ENCODE peak calls at places on chromosomes 16 and 17, in ten cellular contexts. One of them, this sample, is unnamed.

GRCh38 chr17:44362056-44362355 is 1.6 kb downstream of the FAM171A2 start:
- DNase-seq in left ventricle myocardium inferior: no peak
- DNase-seq in cardiac muscle cell: no peak
- DNase-seq in GM23338: no peak
- DNase-seq in testis: no peak
- DNase-seq in PC-9: no peak
- DNase-seq in substantia nigra: no peak
- DNase-seq in mesendoderm: no peak
- DNase-seq in A673: no peak
- DNase-seq in brain microvascular endothelial cell: no peak
- DNase-seq in this sample: no peak

GRCh38 chr16:16828913-16829398 is 450.0 kb downstream of the NPIPA7 start:
- DNase-seq in left ventricle myocardium inferior: no peak
- DNase-seq in cardiac muscle cell: no peak
- DNase-seq in GM23338: peak; percentile 37
- DNase-seq in testis: no peak
- DNase-seq in PC-9: no peak
- DNase-seq in substantia nigra: no peak
- DNase-seq in mesendoderm: peak; percentile 65
- DNase-seq in A673: no peak
- DNase-seq in brain microvascular endothelial cell: no peak
- DNase-seq in this sample: no peak

GRCh38 chr17:41910701-41911391 is 7.9 kb downstream of the ACLY start:
- DNase-seq in left ventricle myocardium inferior: no peak
- DNase-seq in cardiac muscle cell: peak; percentile 90
- DNase-seq in GM23338: no peak
- DNase-seq in testis: no peak
- DNase-seq in PC-9: no peak
- DNase-seq in substantia nigra: no peak
- DNase-seq in mesendoderm: no peak
- DNase-seq in A673: no peak
- DNase-seq in brain microvascular endothelial cell: peak; percentile 99
- DNase-seq in this sample: no peak

GRCh38 chr16:87295259-87295658 is 21.9 kb downstream of the C16orf95 start:
- DNase-seq in left ventricle myocardium inferior: no peak
- DNase-seq in cardiac muscle cell: no peak
- DNase-seq in GM23338: peak; percentile 76
- DNase-seq in testis: no peak
- DNase-seq in PC-9: peak; percentile 59
- DNase-seq in substantia nigra: no peak
- DNase-seq in mesendoderm: peak; percentile 88
- DNase-seq in A673: peak; percentile 38
- DNase-seq in brain microvascular endothelial cell: no peak
- DNase-seq in this sample: no peak

GRCh38 chr16:65663774-65664173 is 541.9 kb upstream of the CDH11 start:
- DNase-seq in left ventricle myocardium inferior: no peak
- DNase-seq in cardiac muscle cell: no peak
- DNase-seq in GM23338: no peak
- DNase-seq in testis: no peak
- DNase-seq in PC-9: no peak
- DNase-seq in substantia nigra: no peak
- DNase-seq in mesendoderm: peak; percentile 51
- DNase-seq in A673: no peak
- DNase-seq in brain microvascular endothelial cell: no peak
- DNase-seq in this sample: no peak

GRCh38 chr17:66525338-66525737 is 222.9 kb downstream of the PRKCA start:
- DNase-seq in left ventricle myocardium inferior: peak; percentile 25
- DNase-seq in cardiac muscle cell: no peak
- DNase-seq in GM23338: no peak
- DNase-seq in testis: no peak
- DNase-seq in PC-9: no peak
- DNase-seq in substantia nigra: no peak
- DNase-seq in mesendoderm: no peak
- DNase-seq in A673: no peak
- DNase-seq in brain microvascular endothelial cell: no peak
- DNase-seq in this sample: no peak

GRCh38 chr17:65173284-65173793 is 36.2 kb downstream of the RGS9 start:
- DNase-seq in left ventricle myocardium inferior: no peak
- DNase-seq in cardiac muscle cell: peak; percentile 86
- DNase-seq in GM23338: peak; percentile 24
- DNase-seq in testis: peak; percentile 18
- DNase-seq in PC-9: no peak
- DNase-seq in substantia nigra: no peak
- DNase-seq in mesendoderm: peak; percentile 39
- DNase-seq in A673: peak; percentile 50
- DNase-seq in brain microvascular endothelial cell: peak; percentile 86
- DNase-seq in this sample: no peak

GRCh38 chr17:74868251-74868907 is 4.4 kb downstream of the FDXR start:
- DNase-seq in left ventricle myocardium inferior: no peak
- DNase-seq in cardiac muscle cell: no peak
- DNase-seq in GM23338: no peak
- DNase-seq in testis: peak; percentile 68
- DNase-seq in PC-9: no peak
- DNase-seq in substantia nigra: no peak
- DNase-seq in mesendoderm: no peak
- DNase-seq in A673: no peak
- DNase-seq in brain microvascular endothelial cell: no peak
- DNase-seq in this sample: no peak

GRCh38 chr17:62109378-62109902 is 44.4 kb upstream of the MED13 start:
- DNase-seq in left ventricle myocardium inferior: no peak
- DNase-seq in cardiac muscle cell: peak; percentile 65
- DNase-seq in GM23338: peak; percentile 93
- DNase-seq in testis: peak; percentile 62
- DNase-seq in PC-9: peak; percentile 79
- DNase-seq in substantia nigra: no peak
- DNase-seq in mesendoderm: peak; percentile 94
- DNase-seq in A673: peak; percentile 86
- DNase-seq in brain microvascular endothelial cell: peak; percentile 76
- DNase-seq in this sample: no peak

GRCh38 chr17:40323731-40324650 is 15.0 kb downstream of the RARA start:
- DNase-seq in left ventricle myocardium inferior: peak; percentile 73
- DNase-seq in cardiac muscle cell: peak; percentile 83
- DNase-seq in GM23338: no peak
- DNase-seq in testis: peak; percentile 28
- DNase-seq in PC-9: peak; percentile 13
- DNase-seq in substantia nigra: no peak
- DNase-seq in mesendoderm: no peak
- DNase-seq in A673: no peak
- DNase-seq in brain microvascular endothelial cell: no peak
- DNase-seq in this sample: peak; percentile 89

GRCh38 chr17:75693500-75694481 is 26.7 kb downstream of the SAP30BP start:
- DNase-seq in left ventricle myocardium inferior: peak; percentile 82
- DNase-seq in cardiac muscle cell: peak; percentile 81
- DNase-seq in GM23338: peak; percentile 15
- DNase-seq in testis: peak; percentile 89
- DNase-seq in PC-9: no peak
- DNase-seq in substantia nigra: peak; percentile 92
- DNase-seq in mesendoderm: peak; percentile 79
- DNase-seq in A673: peak; percentile 93
- DNase-seq in brain microvascular endothelial cell: no peak
- DNase-seq in this sample: no peak

GRCh38 chr17:69574257-69575197 is 160.0 kb downstream of the MAP2K6 start:
- DNase-seq in left ventricle myocardium inferior: no peak
- DNase-seq in cardiac muscle cell: peak; percentile 51
- DNase-seq in GM23338: peak; percentile 38
- DNase-seq in testis: no peak
- DNase-seq in PC-9: no peak
- DNase-seq in substantia nigra: no peak
- DNase-seq in mesendoderm: peak; percentile 23
- DNase-seq in A673: no peak
- DNase-seq in brain microvascular endothelial cell: peak; percentile 33
- DNase-seq in this sample: no peak
- H3K27ac ChIP-seq in left ventricle myocardium inferior: peak overlapping the region; percentile 61
- H3K27ac ChIP-seq in cardiac muscle cell: no peak overlapping the region
- H3K27ac ChIP-seq in GM23338: no peak overlapping the region
- H3K27ac ChIP-seq in testis: no peak overlapping the region
- H3K27ac ChIP-seq in PC-9: peak overlapping the region; percentile 37
- H3K27ac ChIP-seq in substantia nigra: no peak overlapping the region
- H3K27ac ChIP-seq in mesendoderm: no peak overlapping the region
- H3K27ac ChIP-seq in A673: no peak overlapping the region
- H3K27ac ChIP-seq in brain microvascular endothelial cell: peak overlapping the region; percentile 51
- H3K27ac ChIP-seq in this sample: no peak overlapping the region

GRCh38 chr17:38600906-38601305 is 4.8 kb downstream of the SRCIN1 start:
- DNase-seq in left ventricle myocardium inferior: no peak
- DNase-seq in cardiac muscle cell: no peak
- DNase-seq in GM23338: peak; percentile 82
- DNase-seq in testis: no peak
- DNase-seq in PC-9: no peak
- DNase-seq in substantia nigra: no peak
- DNase-seq in mesendoderm: peak; percentile 82
- DNase-seq in A673: peak; percentile 35
- DNase-seq in brain microvascular endothelial cell: no peak
- DNase-seq in this sample: no peak

GRCh38 chr17:38603786-38604478 is 1.8 kb downstream of the SRCIN1 start:
- DNase-seq in left ventricle myocardium inferior: no peak
- DNase-seq in cardiac muscle cell: no peak
- DNase-seq in GM23338: no peak
- DNase-seq in testis: no peak
- DNase-seq in PC-9: no peak
- DNase-seq in substantia nigra: no peak
- DNase-seq in mesendoderm: no peak
- DNase-seq in A673: no peak
- DNase-seq in brain microvascular endothelial cell: no peak
- DNase-seq in this sample: no peak

GRCh38 chr17:38601539-38602351 is 4.0 kb downstream of the SRCIN1 start:
- DNase-seq in left ventricle myocardium inferior: no peak
- DNase-seq in cardiac muscle cell: peak; percentile 33
- DNase-seq in GM23338: peak; percentile 89
- DNase-seq in testis: peak; percentile 36
- DNase-seq in PC-9: no peak
- DNase-seq in substantia nigra: no peak
- DNase-seq in mesendoderm: peak; percentile 86
- DNase-seq in A673: no peak
- DNase-seq in brain microvascular endothelial cell: no peak
- DNase-seq in this sample: no peak

GRCh38 chr17:38602862-38603785 is 2.6 kb downstream of the SRCIN1 start:
- DNase-seq in left ventricle myocardium inferior: no peak
- DNase-seq in cardiac muscle cell: no peak
- DNase-seq in GM23338: peak; percentile 73
- DNase-seq in testis: no peak
- DNase-seq in PC-9: no peak
- DNase-seq in substantia nigra: peak; percentile 60
- DNase-seq in mesendoderm: peak; percentile 64
- DNase-seq in A673: no peak
- DNase-seq in brain microvascular endothelial cell: no peak
- DNase-seq in this sample: no peak

GRCh38 chr17:38602453-38602852 is 3.3 kb downstream of the SRCIN1 start:
- DNase-seq in left ventricle myocardium inferior: no peak
- DNase-seq in cardiac muscle cell: no peak
- DNase-seq in GM23338: peak; percentile 58
- DNase-seq in testis: no peak
- DNase-seq in PC-9: no peak
- DNase-seq in substantia nigra: no peak
- DNase-seq in mesendoderm: no peak
- DNase-seq in A673: no peak
- DNase-seq in brain microvascular endothelial cell: no peak
- DNase-seq in this sample: no peak
- H3K27ac ChIP-seq in left ventricle myocardium inferior: no peak overlapping the region
- H3K27ac ChIP-seq in cardiac muscle cell: peak overlapping the region; percentile 44
- H3K27ac ChIP-seq in GM23338: no peak overlapping the region
- H3K27ac ChIP-seq in testis: no peak overlapping the region
- H3K27ac ChIP-seq in PC-9: no peak overlapping the region
- H3K27ac ChIP-seq in substantia nigra: peak overlapping the region; percentile 57
- H3K27ac ChIP-seq in mesendoderm: no peak overlapping the region
- H3K27ac ChIP-seq in A673: no peak overlapping the region
- H3K27ac ChIP-seq in brain microvascular endothelial cell: no peak overlapping the region
- H3K27ac ChIP-seq in this sample: no peak overlapping the region

GRCh38 chr17:1362065-1362848 is 37.8 kb downstream of the YWHAE start:
- DNase-seq in left ventricle myocardium inferior: no peak
- DNase-seq in cardiac muscle cell: no peak
- DNase-seq in GM23338: no peak
- DNase-seq in testis: peak; percentile 62
- DNase-seq in PC-9: no peak
- DNase-seq in substantia nigra: no peak
- DNase-seq in mesendoderm: no peak
- DNase-seq in A673: no peak
- DNase-seq in brain microvascular endothelial cell: no peak
- DNase-seq in this sample: no peak
- H3K27ac ChIP-seq in left ventricle myocardium inferior: peak overlapping the region; percentile 45
- H3K27ac ChIP-seq in cardiac muscle cell: peak overlapping the region; percentile 52
- H3K27ac ChIP-seq in GM23338: peak overlapping the region; percentile 34
- H3K27ac ChIP-seq in testis: no peak overlapping the region
- H3K27ac ChIP-seq in PC-9: peak overlapping the region; percentile 19
- H3K27ac ChIP-seq in substantia nigra: no peak overlapping the region
- H3K27ac ChIP-seq in mesendoderm: no peak overlapping the region
- H3K27ac ChIP-seq in A673: peak overlapping the region; percentile 7
- H3K27ac ChIP-seq in brain microvascular endothelial cell: no peak overlapping the region
- H3K27ac ChIP-seq in this sample: no peak overlapping the region

DNA sequence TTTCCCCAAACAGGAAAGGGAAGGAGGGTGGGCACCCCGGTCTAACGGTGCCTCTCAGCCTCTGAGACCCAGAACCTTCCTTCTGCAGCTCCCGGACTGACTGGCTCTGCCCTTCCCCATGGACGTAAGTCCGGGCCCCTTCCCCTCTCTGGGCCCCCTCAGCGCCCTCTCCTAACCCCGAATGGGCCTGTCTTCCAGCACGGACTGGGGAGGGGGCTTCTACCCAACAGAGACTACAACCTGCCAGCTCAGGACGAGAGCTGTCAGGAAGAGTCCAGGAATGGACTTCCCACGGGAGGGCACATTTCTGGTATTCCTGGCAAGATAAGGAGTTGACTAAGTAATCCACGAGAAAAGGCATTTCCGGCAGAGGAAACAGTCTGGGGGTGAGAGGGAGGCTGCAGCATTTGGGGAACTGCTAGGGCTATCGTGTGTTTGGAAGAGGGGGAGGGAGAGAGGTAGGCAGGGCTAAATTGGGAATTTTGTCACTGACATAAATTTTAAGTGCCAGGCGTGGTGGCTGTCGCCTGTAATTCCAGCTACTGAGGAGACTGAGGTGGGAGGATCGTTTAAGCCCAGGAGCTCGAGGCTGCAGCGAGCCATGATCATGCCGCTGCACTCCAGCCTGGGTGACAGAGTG is 12.1 kb upstream of the ALDOA start:
- DNase-seq in left ventricle myocardium inferior: no peak
- DNase-seq in cardiac muscle cell: peak; percentile 77
- DNase-seq in GM23338: no peak
- DNase-seq in testis: no peak
- DNase-seq in PC-9: peak; percentile 72
- DNase-seq in substantia nigra: no peak
- DNase-seq in mesendoderm: peak; percentile 86
- DNase-seq in A673: peak; percentile 92
- DNase-seq in brain microvascular endothelial cell: peak; percentile 43
- DNase-seq in this sample: no peak
- H3K27ac ChIP-seq in left ventricle myocardium inferior: peak overlapping the region; percentile 55
- H3K27ac ChIP-seq in cardiac muscle cell: no peak overlapping the region
- H3K27ac ChIP-seq in GM23338: no peak overlapping the region
- H3K27ac ChIP-seq in testis: peak overlapping the region; percentile 5
- H3K27ac ChIP-seq in PC-9: peak overlapping the region; percentile 28
- H3K27ac ChIP-seq in substantia nigra: peak overlapping the region; percentile 51
- H3K27ac ChIP-seq in mesendoderm: no peak overlapping the region
- H3K27ac ChIP-seq in A673: peak overlapping the region; percentile 81
- H3K27ac ChIP-seq in brain microvascular endothelial cell: peak overlapping the region; percentile 59
- H3K27ac ChIP-seq in this sample: peak overlapping the region; percentile 27

This sample was measured in thoracic aorta.